ENCODE peak calls at places on chromosomes 5 and 9, in eight cellular contexts. D, W, J, I, T, G, N and O are unnamed samples.

GRCh38 chr9:27206041-27206440 is 90.9 kb downstream of the EQTN start:
- DNase-seq in N (no peak), T (no peak), J (no peak), I (peak; percentile 66), W (no peak), D (no peak), G (no peak), O (no peak)

GRCh38 chr9:126705767-126706697 is 92.3 kb downstream of the LMX1B start:
- DNase-seq in T (peak; percentile 49), W (peak; percentile 48), G (peak; percentile 60), J (peak; percentile 77), D (peak; percentile 63), N (peak; percentile 71), I (peak; percentile 18), O (no peak)

GRCh38 chr5:135317286-135317685 is 81.7 kb downstream of the MACROH2A1 start:
- DNase-seq in D (no peak), J (no peak), W (no peak), N (no peak), G (no peak), T (no peak), I (no peak), O (no peak)

GRCh38 chr5:84255318-84255717 is 129.4 kb downstream of the EDIL3 start:
- DNase-seq in J (no peak), I (peak; percentile 43), T (no peak), N (no peak), D (no peak), W (peak; percentile 79), G (no peak), O (no peak)

GRCh38 chr9:86075132-86075807 is 24.1 kb downstream of the GOLM1 start:
- DNase-seq in T (no peak), G (no peak), J (no peak), N (no peak), I (no peak), D (no peak), W (no peak), O (no peak)

GRCh38 chr5:80916661-80917060 is 43.5 kb upstream of the RASGRF2 start:
- DNase-seq in T (no peak), W (no peak), N (no peak), I (no peak), J (no peak), D (no peak), G (no peak), O (no peak)

GRCh38 chr9:115170674-115171073 is 52.7 kb upstream of the TNC start:
- DNase-seq in W (no peak), T (no peak), J (no peak), N (no peak), G (no peak), I (peak; percentile 56), D (no peak), O (no peak)

GRCh38 chr5:135398855-135399837 is at the start of gene MACROH2A1:
- DNase-seq in N (peak; percentile 73), I (peak; percentile 82), J (peak; percentile 92), G (peak; percentile 75), T (peak; percentile 58), D (peak; percentile 67), W (peak; percentile 95), O (peak; percentile 75)

GRCh38 chr9:79360387-79361347 is 211.1 kb upstream of the TLE4 start:
- DNase-seq in N (no peak), T (no peak), G (no peak), D (no peak), I (no peak), J (no peak), W (peak; percentile 94), O (no peak)

GRCh38 chr5:131523500-131524185 is 111.4 kb downstream of the RAPGEF6 start:
- DNase-seq in G (no peak), N (no peak), T (no peak), W (peak; percentile 34), I (no peak), J (no peak), D (no peak), O (no peak)

GRCh38 chr5:158522761-158523160 is 577.0 kb downstream of the EBF1 start:
- DNase-seq in I (no peak), J (no peak), W (no peak), T (no peak), G (no peak), N (no peak), D (no peak), O (no peak)